ENCODE peak calls at places on chromosomes 4 and X, in seven cellular contexts. H is left lung, K is AG09309, M is A673, U is transverse colon, Z is psoas muscle, B is lower leg skin. W is an unnamed sample.

GRCh38 chrX:19774905-19775304 is 112.5 kb downstream of the SH3KBP1 start:
- DNase-seq in H (no peak), K (no peak), M (no peak), U (no peak), Z (no peak), B (no peak), W (no peak)

GRCh38 chr4:147970003-147970402 is 238.1 kb downstream of the ARHGAP10 start:
- DNase-seq in H (no peak), K (no peak), M (no peak), U (no peak), Z (no peak), B (no peak), W (no peak)

GRCh38 chr4:132417220-132417619 is 731.9 kb upstream of the PCDH10 start:
- DNase-seq in H (no peak), K (no peak), M (no peak), U (no peak), Z (no peak), B (no peak), W (no peak)

GRCh38 chr4:59180161-59180560 is 2020.0 kb upstream of the ADGRL3 start:
- DNase-seq in H (no peak), K (no peak), M (no peak), U (no peak), Z (no peak), B (no peak), W (no peak)

GRCh38 chr4:93319011-93319410 is 509.5 kb upstream of the ATOH1 start:
- DNase-seq in H (no peak), K (no peak), M (no peak), U (no peak), Z (no peak), B (no peak), W (no peak)

GRCh38 chr4:25743971-25744370 is 88.3 kb downstream of the SLC34A2 start:
- DNase-seq in H (no peak), K (no peak), M (no peak), U (no peak), Z (no peak), B (no peak), W (no peak)

GRCh38 chrX:119249836-119250340 is 13.8 kb downstream of the PGRMC1 start:
- DNase-seq in H (no peak), K (no peak), M (no peak), U (no peak), Z (no peak), B (no peak), W (no peak)

GRCh38 chrX:121231566-121232358 is 184.4 kb downstream of the GLUD2 start:
- DNase-seq in H (no peak), K (no peak), M (no peak), U (no peak), Z (no peak), B (no peak), W (no peak)

GRCh38 chr4:55636622-55636999 is 513 bp upstream of the NMU start:
- DNase-seq in H (no peak), K (no peak), M (no peak), U (no peak), Z (no peak), B (no peak), W (no peak)

GRCh38 chr4:140149851-140150635 is 3.9 kb downstream of the MAML3 start:
- DNase-seq in H (peak; percentile 89), K (no peak), M (peak; percentile 61), U (peak; percentile 85), Z (peak; percentile 80), B (peak; percentile 97), W (peak; percentile 52)

GRCh38 chrX:136170109-136170800 is 22.9 kb downstream of the FHL1 start:
- DNase-seq in H (no peak), K (no peak), M (no peak), U (no peak), Z (peak; percentile 68), B (no peak), W (no peak)

GRCh38 chrX:120476714-120477113 is 7.6 kb upstream of the LAMP2 start:
- DNase-seq in H (no peak), K (no peak), M (no peak), U (no peak), Z (no peak), B (no peak), W (no peak)

GRCh38 chr4:173211838-173212237 is 43.2 kb downstream of the GALNT7 start:
- DNase-seq in H (no peak), K (no peak), M (peak; percentile 52), U (no peak), Z (no peak), B (no peak), W (no peak)

GRCh38 chrX:136166221-136166855 is 19.0 kb downstream of the FHL1 start:
- DNase-seq in H (no peak), K (peak; percentile 17), M (peak; percentile 37), U (no peak), Z (no peak), B (no peak), W (no peak)

GRCh38 chr4:2251795-2252529 is 9.9 kb downstream of the MXD4 start:
- DNase-seq in H (peak; percentile 57), K (no peak), M (no peak), U (peak; percentile 7), Z (no peak), B (peak; percentile 64), W (peak; percentile 21)

GRCh38 chr4:32789026-32789608 is 2068.9 kb downstream of the PCDH7 start:
- DNase-seq in H (no peak), K (no peak), M (peak; percentile 76), U (no peak), Z (no peak), B (no peak), W (no peak)

GRCh38 chr4:55730143-55730931 is 89.3 kb upstream of the EXOC1L start:
- DNase-seq in H (no peak), K (no peak), M (no peak), U (no peak), Z (no peak), B (no peak), W (no peak)

GRCh38 chr4:132169660-132170059 is 979.4 kb upstream of the PCDH10 start:
- DNase-seq in H (peak; percentile 26), K (no peak), M (no peak), U (no peak), Z (no peak), B (no peak), W (no peak)

GRCh38 chr4:79599691-79600090 is 191.7 kb upstream of the GK2 start:
- DNase-seq in H (no peak), K (no peak), M (no peak), U (no peak), Z (no peak), B (no peak), W (no peak)

GRCh38 chr4:26362745-26363439 is 42.1 kb downstream of the RBPJ start:
- DNase-seq in H (no peak), K (no peak), M (no peak), U (no peak), Z (no peak), B (no peak), W (no peak)

GRCh38 chrX:17291998-17292658 is 82.9 kb upstream of the NHS start:
- DNase-seq in H (no peak), K (no peak), M (peak; percentile 14), U (no peak), Z (no peak), B (no peak), W (no peak)

GRCh38 chr4:138535316-138535715 is 293.2 kb upstream of the SLC7A11 start:
- DNase-seq in H (no peak), K (no peak), M (no peak), U (no peak), Z (no peak), B (no peak), W (no peak)

GRCh38 chr4:149933120-149933519 is 117.5 kb upstream of the IQCM start:
- DNase-seq in H (no peak), K (no peak), M (no peak), U (no peak), Z (no peak), B (no peak), W (no peak)

GRCh38 chr4:71290074-71290473 is 48.7 kb upstream of the SLC4A4 start:
- DNase-seq in H (no peak), K (no peak), M (no peak), U (no peak), Z (no peak), B (no peak), W (no peak)

GRCh38 chr4:76388160-76388908 is 32.6 kb downstream of the CCDC158 start:
- DNase-seq in H (no peak), K (no peak), M (no peak), U (no peak), Z (no peak), B (no peak), W (no peak)

DNA sequence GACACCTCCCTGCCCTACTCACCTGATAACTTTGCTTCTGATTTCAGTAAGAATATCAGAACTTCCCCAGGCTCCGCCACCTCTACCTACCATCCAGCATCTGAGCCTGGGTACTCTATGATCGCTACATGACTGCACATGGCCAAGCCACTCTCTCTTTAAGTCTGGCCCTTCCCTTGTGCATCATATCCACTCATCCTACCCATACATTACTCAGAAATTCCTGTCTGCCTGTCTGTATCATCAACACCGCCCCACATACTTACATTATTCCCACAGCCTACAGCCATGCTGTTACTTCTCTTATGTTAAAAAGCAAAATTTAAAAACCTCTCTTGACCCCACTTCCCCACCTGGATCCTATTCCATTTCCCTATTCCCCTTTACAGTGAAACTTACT is 84.7 kb downstream of the SCD5 start:
- DNase-seq in H (no peak), K (no peak), M (no peak), U (no peak), Z (no peak), B (no peak), W (no peak)
- TF ChIP-seq CTCF in H (no peak), K (no peak), M (no peak), U (no peak), Z (no peak), B (no peak), W (no peak)

GRCh38 chrX:127317159-127317558 is 497.6 kb downstream of the PRR32 start:
- DNase-seq in H (no peak), K (no peak), M (no peak), U (no peak), Z (no peak), B (no peak), W (no peak)
- TF ChIP-seq CTCF in H (no peak), K (no peak), M (no peak), U (no peak), Z (no peak), B (no peak), W (no peak)

GRCh38 chrX:10017866-10018265 is 50.7 kb downstream of the CLDN34 start:
- DNase-seq in H (no peak), K (peak; percentile 64), M (peak; percentile 54), U (no peak), Z (no peak), B (peak; percentile 2), W (no peak)
- TF ChIP-seq CTCF in H (no peak), K (no peak), M (no peak), U (no peak), Z (no peak), B (no peak), W (no peak)

GRCh38 chr4:8307714-8308113 is 38.2 kb downstream of the HTRA3 start:
- DNase-seq in H (peak; percentile 47), K (no peak), M (no peak), U (no peak), Z (peak; percentile 51), B (peak; percentile 45), W (no peak)

GRCh38 chr4:8310306-8310705 is 40.8 kb downstream of the HTRA3 start:
- DNase-seq in H (peak; percentile 39), K (no peak), M (no peak), U (no peak), Z (peak; percentile 48), B (peak; percentile 59), W (no peak)

GRCh38 chr4:8308144-8308543 is 38.6 kb downstream of the HTRA3 start:
- DNase-seq in H (peak; percentile 41), K (no peak), M (no peak), U (no peak), Z (peak; percentile 38), B (peak; percentile 56), W (no peak)

GRCh38 chr4:8307126-8307525 is 37.6 kb downstream of the HTRA3 start:
- DNase-seq in H (peak; percentile 39), K (no peak), M (no peak), U (no peak), Z (peak; percentile 80), B (peak; percentile 79), W (no peak)

GRCh38 chr4:8308856-8309771 is 39.6 kb downstream of the HTRA3 start:
- DNase-seq in H (peak; percentile 59), K (no peak), M (no peak), U (no peak), Z (peak; percentile 91), B (peak; percentile 91), W (no peak)
- TF ChIP-seq CTCF in H (no peak), K (no peak), M (no peak), U (peak; percentile 11), Z (peak; percentile 13), B (no peak), W (no peak)

W was measured in GM13977.